ENCODE peak calls at places on chromosomes 2 and 18, in five cellular contexts. One of them, this sample, is unnamed.

GRCh38 chr2:28821295-28821958 is 10.8 kb downstream of the SPDYA start:
- DNase-seq in GM12878: peak
- DNase-seq in H1: peak
- DNase-seq in HepG2: peak
- DNase-seq in K562: peak
- DNase-seq in this sample: peak

GRCh38 chr2:33670392-33670937 is 71.4 kb upstream of the FAM98A start:
- DNase-seq in H1: no peak
- DNase-seq in HepG2: no peak
- DNase-seq in GM12878: no peak
- DNase-seq in K562: peak
- DNase-seq in this sample: peak

GRCh38 chr18:74499633-74500032 is 3.5 kb downstream of the CNDP2 start:
- DNase-seq in GM12878: peak
- DNase-seq in HepG2: no peak
- DNase-seq in K562: peak
- DNase-seq in H1: no peak
- DNase-seq in this sample: no peak

GRCh38 chr18:50441518-50441917 is 66.7 kb downstream of the SKA1 start:
- DNase-seq in GM12878: no peak
- DNase-seq in H1: no peak
- DNase-seq in HepG2: no peak
- DNase-seq in K562: no peak
- DNase-seq in this sample: no peak

GRCh38 chr2:58852243-58852642 is 611.1 kb upstream of the FANCL start:
- DNase-seq in HepG2: no peak
- DNase-seq in GM12878: no peak
- DNase-seq in K562: no peak
- DNase-seq in H1: no peak
- DNase-seq in this sample: no peak

GRCh38 chr2:169294001-169294675 is 68.2 kb downstream of the LRP2 start:
- DNase-seq in GM12878: no peak
- DNase-seq in HepG2: peak
- DNase-seq in K562: no peak
- DNase-seq in H1: no peak
- DNase-seq in this sample: no peak

GRCh38 chr2:4499316-4499715 is 795.9 kb downstream of the DCDC2C start:
- DNase-seq in GM12878: no peak
- DNase-seq in HepG2: no peak
- DNase-seq in K562: no peak
- DNase-seq in H1: peak
- DNase-seq in this sample: no peak

GRCh38 chr2:42450136-42450535 is 43.6 kb downstream of the KCNG3 start:
- DNase-seq in HepG2: no peak
- DNase-seq in H1: no peak
- DNase-seq in GM12878: no peak
- DNase-seq in K562: no peak
- DNase-seq in this sample: no peak

GRCh38 chr18:55264108-55264507 is 304.8 kb upstream of the CCDC68 start:
- DNase-seq in GM12878: no peak
- DNase-seq in K562: no peak
- DNase-seq in HepG2: no peak
- DNase-seq in H1: no peak
- DNase-seq in this sample: no peak

GRCh38 chr18:51051105-51051712 is 21.2 kb downstream of the SMAD4 start:
- DNase-seq in HepG2: peak
- DNase-seq in GM12878: no peak
- DNase-seq in H1: no peak
- DNase-seq in K562: peak
- DNase-seq in this sample: peak

GRCh38 chr2:109489296-109489695 is 124.5 kb downstream of the SEPTIN10 start:
- DNase-seq in HepG2: no peak
- DNase-seq in K562: no peak
- DNase-seq in H1: no peak
- DNase-seq in GM12878: no peak
- DNase-seq in this sample: no peak

GRCh38 chr2:66982766-66983165 is 414.4 kb upstream of the ETAA1 start:
- DNase-seq in GM12878: no peak
- DNase-seq in H1: no peak
- DNase-seq in HepG2: no peak
- DNase-seq in K562: no peak
- DNase-seq in this sample: no peak

GRCh38 chr2:38632980-38633379 is 30.3 kb upstream of the HNRNPLL start:
- DNase-seq in H1: no peak
- DNase-seq in K562: no peak
- DNase-seq in HepG2: no peak
- DNase-seq in GM12878: no peak
- DNase-seq in this sample: no peak

GRCh38 chr2:162196611-162197010 is 44.6 kb upstream of the GCG start:
- DNase-seq in HepG2: no peak
- DNase-seq in H1: no peak
- DNase-seq in K562: no peak
- DNase-seq in GM12878: no peak
- DNase-seq in this sample: no peak

GRCh38 chr2:62527478-62528210 is 21.6 kb upstream of the TMEM17 start:
- DNase-seq in GM12878: no peak
- DNase-seq in K562: no peak
- DNase-seq in H1: no peak
- DNase-seq in HepG2: peak
- DNase-seq in this sample: no peak

GRCh38 chr2:168559187-168559586 is 103.1 kb downstream of the CERS6 start:
- DNase-seq in HepG2: no peak
- DNase-seq in GM12878: no peak
- DNase-seq in K562: no peak
- DNase-seq in H1: no peak
- DNase-seq in this sample: no peak

GRCh38 chr2:10453899-10454298 is 5.8 kb upstream of the ODC1 start:
- DNase-seq in GM12878: no peak
- DNase-seq in HepG2: no peak
- DNase-seq in H1: no peak
- DNase-seq in K562: no peak
- DNase-seq in this sample: no peak

GRCh38 chr2:209911486-209911885 is 91.0 kb upstream of the RPE start:
- DNase-seq in K562: no peak
- DNase-seq in HepG2: no peak
- DNase-seq in H1: no peak
- DNase-seq in GM12878: no peak
- DNase-seq in this sample: no peak

GRCh38 chr2:234679766-234680687 is 183.1 kb upstream of the ARL4C start:
- DNase-seq in K562: no peak
- DNase-seq in HepG2: peak
- DNase-seq in H1: no peak
- DNase-seq in GM12878: no peak
- DNase-seq in this sample: peak

GRCh38 chr18:76619342-76620315 is 124.6 kb upstream of the ZNF516 start:
- DNase-seq in HepG2: no peak
- DNase-seq in H1: no peak
- DNase-seq in GM12878: no peak
- DNase-seq in K562: peak
- DNase-seq in this sample: no peak

DNA sequence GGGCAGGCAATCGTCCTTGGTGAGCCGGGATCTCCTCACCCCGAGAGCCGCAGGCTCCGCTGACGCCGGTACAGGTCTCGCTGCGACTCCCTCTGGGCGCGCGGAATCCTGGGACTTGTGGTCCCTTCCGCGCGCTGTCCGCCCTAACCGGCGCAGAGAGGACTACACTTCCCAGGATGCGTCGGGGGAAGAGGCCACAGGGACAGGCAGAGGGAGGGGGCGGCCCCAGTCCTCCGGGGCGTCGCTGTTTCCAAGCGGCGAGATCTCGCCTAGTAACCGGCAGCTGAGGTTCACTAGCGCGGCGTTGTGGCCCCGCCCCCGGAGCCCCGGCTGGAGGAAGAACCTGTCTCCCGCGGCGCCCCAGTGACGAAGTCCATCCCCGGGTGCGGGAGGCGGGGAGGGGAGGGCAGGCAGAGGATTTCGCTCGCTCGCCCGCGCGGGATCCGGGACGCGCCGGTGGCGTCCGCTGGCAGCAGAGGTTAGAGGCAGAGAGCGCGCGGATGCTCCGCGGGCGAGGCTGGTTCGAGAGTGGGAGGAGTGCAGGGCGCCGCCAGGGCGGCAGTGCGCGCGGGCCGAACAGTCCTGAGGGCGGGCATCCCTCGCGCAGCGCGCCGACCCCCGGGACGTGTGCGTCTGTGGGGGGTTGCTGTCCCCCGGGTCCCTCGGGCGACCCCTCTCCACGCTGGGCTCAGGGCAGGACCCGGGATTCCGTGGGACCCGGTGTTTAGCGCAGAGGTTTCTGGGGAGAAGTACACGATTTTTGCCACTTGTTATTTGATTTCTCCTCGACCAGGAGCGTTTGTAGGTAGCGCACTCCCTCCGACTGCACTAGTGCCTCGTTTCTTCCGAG is at the start of gene EML6:
- DNase-seq in HepG2: peak
- DNase-seq in K562: peak
- DNase-seq in H1: peak
- DNase-seq in GM12878: peak
- DNase-seq in this sample: peak
- TF ChIP-seq POLR2A in HepG2: peak
- TF ChIP-seq POLR2A in K562: no peak
- TF ChIP-seq POLR2A in H1: peak
- TF ChIP-seq POLR2A in GM12878: peak
- TF ChIP-seq POLR2A in this sample: no peak

DNA sequence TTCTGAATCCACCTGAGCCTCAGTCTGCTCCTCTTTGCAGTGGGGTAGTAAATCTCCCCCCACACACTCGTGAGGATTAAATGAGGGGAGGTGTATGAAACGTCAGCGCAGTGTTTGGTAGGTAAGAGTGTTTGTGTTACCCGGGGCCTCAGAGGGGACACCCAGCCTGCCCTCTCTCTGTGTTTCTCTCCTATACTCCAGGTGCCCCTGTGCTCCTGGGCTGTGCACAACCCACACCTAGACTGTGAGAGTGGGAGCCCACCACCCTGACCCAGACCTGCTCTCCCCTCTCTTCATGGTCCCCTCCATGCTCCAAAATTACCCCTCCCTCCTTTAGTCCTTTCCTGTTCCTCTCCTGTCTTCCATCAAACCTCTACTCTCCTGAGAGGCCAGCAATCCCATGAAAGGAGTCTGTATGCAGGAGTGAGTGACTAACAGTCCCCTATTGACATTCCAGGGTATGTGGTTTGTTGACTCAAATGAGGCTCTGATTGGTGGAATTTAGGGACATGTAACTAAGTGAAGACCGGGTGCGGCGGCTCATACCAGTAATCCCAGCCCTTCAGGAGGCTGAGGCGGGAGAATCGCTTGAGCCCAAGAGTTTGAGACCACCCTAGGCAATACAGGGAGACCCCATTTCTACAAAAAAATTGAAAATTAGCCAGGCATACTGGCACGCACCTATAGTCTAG is 10.4 kb downstream of the CIB4 start:
- DNase-seq in H1: no peak
- DNase-seq in GM12878: no peak
- DNase-seq in HepG2: peak
- DNase-seq in K562: no peak
- DNase-seq in this sample: peak
- TF ChIP-seq RAD21 in H1: no peak
- TF ChIP-seq RAD21 in GM12878: no peak
- TF ChIP-seq RAD21 in HepG2: no peak
- TF ChIP-seq RAD21 in K562: no peak
- TF ChIP-seq RAD21 in this sample: no peak

GRCh38 chr2:235996419-235996818 is 171.8 kb downstream of the GBX2 start:
- DNase-seq in H1: no peak
- DNase-seq in GM12878: no peak
- DNase-seq in K562: no peak
- DNase-seq in HepG2: no peak
- DNase-seq in this sample: no peak
- TF ChIP-seq KDM1A in H1: no peak
- TF ChIP-seq KDM1A in GM12878: no peak
- TF ChIP-seq KDM1A in K562: no peak
- TF ChIP-seq KDM1A in HepG2: no peak
- TF ChIP-seq KDM1A in this sample: no peak

DNA sequence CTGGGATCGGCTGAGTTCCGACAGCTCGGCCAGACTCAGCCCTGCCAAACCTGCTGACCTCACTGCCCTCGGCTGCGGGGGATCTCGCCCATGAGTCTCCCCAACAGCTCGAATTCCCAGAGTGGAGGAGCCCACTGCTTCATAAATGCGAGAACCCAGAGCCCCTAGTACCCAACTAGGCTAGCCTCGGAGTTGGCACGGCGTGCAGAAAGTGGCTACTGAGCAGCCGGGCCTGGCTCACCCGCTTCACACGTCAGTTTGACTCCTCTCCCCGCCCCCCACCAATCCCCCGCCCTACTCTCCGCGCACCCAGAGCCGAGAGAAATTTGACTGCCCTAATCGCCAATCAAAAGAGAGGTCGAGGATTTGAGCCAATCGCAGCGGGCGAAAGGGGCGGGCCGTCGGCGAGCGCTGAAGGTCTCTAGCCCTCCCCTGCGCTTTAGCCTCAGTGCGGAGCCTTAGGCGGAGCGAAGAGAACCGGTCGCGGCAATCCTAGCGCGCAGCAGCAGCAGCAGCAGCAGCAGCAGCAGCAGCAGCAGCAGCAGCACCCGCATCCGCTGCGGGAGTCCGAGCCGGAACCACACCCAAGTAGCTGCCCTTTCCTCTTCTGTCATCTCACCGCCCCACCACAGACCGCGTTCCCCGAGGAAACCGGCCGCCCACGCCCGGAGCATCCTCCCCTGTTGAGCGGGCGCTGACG is at the start of gene GLS:
- DNase-seq in K562: peak
- DNase-seq in H1: peak
- DNase-seq in GM12878: peak
- DNase-seq in HepG2: peak
- DNase-seq in this sample: peak
- TF ChIP-seq POLR2A in K562: peak
- TF ChIP-seq POLR2A in H1: peak
- TF ChIP-seq POLR2A in GM12878: peak
- TF ChIP-seq POLR2A in HepG2: peak
- TF ChIP-seq POLR2A in this sample: peak

GRCh38 chr18:68738572-68738971 is 23.7 kb upstream of the TMX3 start:
- DNase-seq in H1: no peak
- DNase-seq in K562: no peak
- DNase-seq in HepG2: no peak
- DNase-seq in GM12878: no peak
- DNase-seq in this sample: no peak
- TF ChIP-seq RAD21 in H1: no peak
- TF ChIP-seq RAD21 in K562: no peak
- TF ChIP-seq RAD21 in HepG2: no peak
- TF ChIP-seq RAD21 in GM12878: no peak
- TF ChIP-seq RAD21 in this sample: no peak

This sample was measured in A549.